ENCODE peak calls at places on chromosomes 2 and 18, in five cellular contexts. K is HepG2, L is neural progenitor cell, F is endothelial cell of umbilical vein, U is A549. X is an unnamed sample.

GRCh38 chr2:158967114-158967730 is 1.2 kb upstream of the TANC1 start:
- DNase-seq in K (no peak), U (no peak), F (no peak), L (no peak), X (no peak)

GRCh38 chr18:47911877-47912276 is 18.6 kb downstream of the SMAD2 start:
- DNase-seq in F (no peak), U (no peak), L (no peak), K (peak), X (peak)

GRCh38 chr2:230922951-230923717 is 1.9 kb downstream of the GPR55 start:
- DNase-seq in L (no peak), U (no peak), F (no peak), K (no peak), X (no peak)

GRCh38 chr2:85796549-85797262 is 42.9 kb downstream of the ATOH8 start:
- DNase-seq in F (peak), L (peak), U (no peak), K (no peak), X (no peak)

GRCh38 chr2:169877406-169877805 is 50.2 kb downstream of the UBR3 start:
- DNase-seq in L (no peak), K (peak), F (peak), U (no peak), X (peak)

GRCh38 chr18:51654441-51655326 is 457.2 kb upstream of the MEX3C start:
- DNase-seq in F (no peak), U (no peak), K (no peak), L (peak), X (no peak)

GRCh38 chr2:240564571-240565266 is 3.6 kb upstream of the RNPEPL1 start:
- DNase-seq in F (no peak), U (no peak), K (no peak), L (no peak), X (peak)

GRCh38 chr18:79614211-79615028 is 65.2 kb upstream of the CTDP1 start:
- DNase-seq in U (no peak), K (no peak), F (no peak), L (no peak), X (no peak)

GRCh38 chr2:9346885-9347284 is 76.4 kb downstream of the ITGB1BP1 start:
- DNase-seq in K (no peak), F (no peak), U (no peak), L (no peak), X (no peak)

GRCh38 chr2:54570925-54571694 is 115.0 kb downstream of the SPTBN1 start:
- DNase-seq in U (peak), L (no peak), K (peak), F (peak), X (peak)

GRCh38 chr18:35376742-35377695 is at the start of gene ZNF396:
- DNase-seq in F (peak), L (peak), U (peak), K (peak), X (peak)

GRCh38 chr2:119476301-119477117 is 44.9 kb downstream of the TMEM37 start:
- DNase-seq in F (peak), U (peak), K (peak), L (peak), X (peak)

GRCh38 chr2:54206596-54206995 is 49.4 kb downstream of the TSPYL6 start:
- DNase-seq in U (peak), K (peak), F (peak), L (peak), X (peak)

GRCh38 chr2:16226942-16227664 is 286.8 kb downstream of the MYCN start:
- DNase-seq in F (no peak), L (peak), K (no peak), U (no peak), X (no peak)

GRCh38 chr18:46256078-46256477 is 151.9 kb downstream of the HAUS1 start:
- DNase-seq in U (no peak), F (no peak), K (no peak), L (no peak), X (no peak)

GRCh38 chr18:46252754-46253153 is 148.6 kb downstream of the HAUS1 start:
- DNase-seq in L (no peak), U (no peak), F (no peak), K (no peak), X (no peak)

GRCh38 chr18:46250084-46250811 is 146.1 kb downstream of the HAUS1 start:
- DNase-seq in U (no peak), L (no peak), F (peak), K (no peak), X (peak)

GRCh38 chr18:46250812-46251173 is 146.6 kb downstream of the HAUS1 start:
- DNase-seq in F (no peak), L (no peak), K (no peak), U (no peak), X (no peak)

DNA sequence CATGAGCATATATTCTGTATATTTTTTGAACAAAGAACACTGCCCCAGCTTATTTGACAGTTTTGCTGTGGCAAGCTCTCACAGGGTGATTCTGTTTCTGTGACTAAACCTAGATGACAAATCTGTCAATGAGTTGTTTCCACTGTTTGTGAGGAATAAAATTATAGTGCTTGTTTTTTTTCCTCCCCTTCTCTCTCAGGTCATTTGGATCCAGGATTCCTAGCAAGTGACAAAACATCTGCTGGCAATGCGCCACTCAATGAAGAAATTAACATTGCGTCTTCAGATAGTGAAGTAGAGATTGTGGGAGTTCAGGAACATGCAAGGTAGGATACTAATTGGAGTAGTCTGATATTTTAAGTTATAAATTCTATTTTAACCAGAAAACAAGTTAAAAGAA is 149.3 kb downstream of the HAUS1 start:
- DNase-seq in K (no peak), U (no peak), F (no peak), L (no peak), X (no peak)
- H3K4me2 ChIP-seq in K (no peak), U (no peak), F (no peak), L (no peak), X (no peak)

GRCh38 chr2:162581931-162582330 is 238.0 kb downstream of the GCA start:
- DNase-seq in U (no peak), K (no peak), F (no peak), L (no peak), X (no peak)
- H3K4me2 ChIP-seq in U (peak), K (peak), F (no peak), L (no peak), X (peak)

GRCh38 chr2:21821697-21822227 is 698.0 kb downstream of the TDRD15 start:
- DNase-seq in U (no peak), L (no peak), K (no peak), F (no peak), X (no peak)

GRCh38 chr2:21820271-21820670 is 696.5 kb downstream of the TDRD15 start:
- DNase-seq in F (no peak), U (no peak), K (no peak), L (no peak), X (no peak)

GRCh38 chr2:21822505-21822904 is 698.7 kb downstream of the TDRD15 start:
- DNase-seq in K (no peak), U (no peak), L (no peak), F (no peak), X (no peak)

GRCh38 chr2:21814588-21815192 is 690.9 kb downstream of the TDRD15 start:
- DNase-seq in U (no peak), L (no peak), K (no peak), F (no peak), X (no peak)

DNA sequence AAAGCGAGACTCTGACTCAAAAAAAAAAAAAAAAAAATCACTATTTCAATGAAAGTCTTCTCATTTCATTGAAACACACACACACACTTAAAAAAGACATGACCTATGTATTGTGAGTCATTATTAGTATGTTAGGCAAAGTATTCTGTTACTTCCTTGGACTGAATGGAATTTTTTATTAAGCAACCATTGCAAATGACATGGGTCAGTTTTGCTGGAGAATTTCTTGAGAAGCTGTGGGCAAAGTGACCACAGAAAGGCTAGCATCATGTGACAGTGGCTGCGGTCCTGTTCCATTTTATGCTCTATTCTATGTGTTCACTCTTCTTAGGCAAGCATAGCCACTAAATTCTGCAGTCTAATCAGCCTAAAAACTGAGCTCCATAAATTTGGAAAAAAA is 695.7 kb downstream of the TDRD15 start:
- DNase-seq in K (no peak), F (no peak), U (no peak), L (no peak), X (no peak)
- H3K4me2 ChIP-seq in K (no peak), F (no peak), U (no peak), L (no peak), X (no peak)

GRCh38 chr2:65599693-65600092 is 167.3 kb upstream of the SPRED2 start:
- DNase-seq in K (peak), F (no peak), L (no peak), U (no peak), X (no peak)

GRCh38 chr2:65598240-65598639 is 165.8 kb upstream of the SPRED2 start:
- DNase-seq in K (no peak), F (no peak), U (no peak), L (no peak), X (no peak)

GRCh38 chr2:65604246-65604645 is 171.8 kb upstream of the SPRED2 start:
- DNase-seq in U (no peak), K (no peak), F (no peak), L (no peak), X (no peak)

GRCh38 chr2:65605427-65606058 is 173.1 kb upstream of the SPRED2 start:
- DNase-seq in U (no peak), K (no peak), F (no peak), L (no peak), X (no peak)

DNA sequence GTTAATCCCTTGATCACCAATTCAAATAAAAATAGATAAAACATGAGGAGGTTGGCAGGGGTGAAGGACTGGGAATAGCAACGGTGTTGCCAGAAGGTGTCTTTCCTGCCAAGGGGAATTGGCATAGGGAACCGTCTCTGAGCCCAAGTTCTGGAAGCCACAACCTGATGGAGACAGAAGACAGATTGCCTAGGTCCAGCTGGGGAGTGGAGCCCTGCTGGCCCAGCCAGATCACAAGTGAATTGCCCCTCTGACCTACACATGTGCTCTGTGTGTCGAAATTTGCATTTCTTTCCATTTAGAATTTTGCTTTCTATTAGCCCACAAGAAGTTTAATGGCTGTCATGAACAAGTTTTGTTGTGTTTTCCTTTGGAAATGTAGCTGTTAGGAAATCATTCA is 170.5 kb upstream of the SPRED2 start:
- DNase-seq in L (no peak), F (no peak), U (no peak), K (no peak), X (no peak)
- H3K4me2 ChIP-seq in L (no peak), F (no peak), U (no peak), K (no peak), X (no peak)

DNA sequence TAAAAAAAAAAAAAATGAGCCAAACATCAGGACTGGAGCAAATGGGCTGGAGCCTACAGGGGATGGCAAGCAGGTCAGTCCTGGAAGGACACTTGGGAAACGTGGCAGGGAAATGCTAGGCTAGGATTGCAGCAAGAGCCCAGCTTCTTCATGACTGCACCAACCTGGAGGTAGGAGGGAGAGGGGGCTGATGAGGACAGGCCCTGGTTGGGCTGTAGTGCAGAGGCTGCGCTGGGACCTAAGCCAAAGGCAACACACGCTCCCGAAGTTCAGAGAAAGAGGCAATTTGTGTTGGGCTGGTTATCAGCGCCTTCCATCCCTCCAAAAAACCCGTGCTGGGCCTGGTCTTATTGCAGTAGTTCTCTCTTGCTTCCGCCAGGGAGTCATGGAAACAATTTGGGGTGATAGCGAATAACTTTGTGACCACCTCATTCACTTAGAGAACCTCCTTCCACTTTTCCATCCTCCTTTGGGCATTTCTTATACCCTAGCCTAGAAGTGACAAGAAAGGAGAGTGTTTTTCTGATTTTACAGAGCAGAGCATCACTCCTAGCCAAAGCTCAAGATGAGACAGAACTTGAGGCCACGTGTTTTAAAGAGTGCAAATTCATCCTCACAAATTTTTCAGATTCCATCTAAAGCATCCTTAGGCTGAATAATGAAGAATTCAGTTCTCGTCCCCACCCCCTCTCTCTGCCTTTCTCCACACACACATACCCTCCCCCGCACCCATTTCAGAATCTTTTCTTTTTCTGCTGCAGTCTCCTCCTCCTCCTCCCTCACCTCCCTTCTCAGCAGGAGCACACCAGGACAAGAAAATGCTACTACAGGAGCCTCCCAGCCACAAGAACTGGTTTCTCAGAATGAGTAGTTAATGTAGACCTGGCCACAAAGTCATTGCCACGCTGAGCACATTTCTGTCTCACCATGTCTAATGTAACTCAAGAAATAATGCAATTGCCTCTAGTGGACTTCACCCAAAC is 82.6 kb upstream of the STPG4 start:
- DNase-seq in F (peak), K (no peak), L (no peak), U (no peak), X (peak)
- H3K4me2 ChIP-seq in F (no peak), K (no peak), L (peak), U (no peak), X (no peak)

DNA sequence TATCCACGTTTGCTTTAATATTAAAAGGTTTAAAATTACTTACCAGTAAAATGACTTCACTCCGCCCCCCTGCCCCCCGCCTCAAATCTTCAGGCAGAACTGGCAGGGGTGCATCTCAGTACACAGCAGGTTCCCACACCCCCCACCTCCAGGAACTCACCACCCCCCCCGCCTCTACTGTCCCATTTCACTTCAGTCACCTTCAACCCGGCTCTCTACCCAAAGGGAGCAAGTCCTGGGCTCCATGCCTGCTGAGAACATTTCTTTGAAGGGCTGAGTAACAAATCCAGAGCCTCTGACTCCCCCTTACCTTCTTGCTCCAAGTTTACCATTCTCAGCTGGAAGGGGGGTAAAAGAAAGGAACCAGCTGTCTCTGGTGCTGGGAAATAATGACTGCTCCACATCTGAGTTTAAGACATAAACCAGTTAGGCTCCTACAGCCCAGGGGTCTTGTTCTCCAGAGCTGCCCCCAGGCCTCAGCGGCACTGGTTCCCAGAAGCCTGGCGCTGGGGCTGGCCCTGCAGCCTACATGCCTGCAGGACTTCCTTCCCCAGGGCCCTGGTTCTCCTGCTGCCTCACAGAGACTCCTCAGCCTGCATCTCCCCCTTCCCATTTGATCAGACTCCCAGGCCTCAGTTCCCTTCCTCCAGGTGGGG is 42.8 kb downstream of the DNMT3A start:
- DNase-seq in L (no peak), U (no peak), F (no peak), K (no peak), X (no peak)
- H3K4me2 ChIP-seq in L (no peak), U (no peak), F (no peak), K (no peak), X (no peak)